ENCODE peak calls at places on chromosomes 2 and 18, in five cellular contexts. J, F, N, D and S are unnamed samples.

GRCh38 chr2:38720613-38721241 is 30.4 kb downstream of the SRSF7 start:
- DNase-seq in N (peak; percentile 27), D (no peak), J (peak; percentile 70), F (peak; percentile 98), S (no peak)

GRCh38 chr2:38315707-38316333 is 61.3 kb downstream of the ATL2 start:
- DNase-seq in F (peak; percentile 59), J (no peak), D (peak; percentile 54), N (no peak), S (no peak)

GRCh38 chr2:217908544-217908943 is 94.3 kb downstream of the TNS1 start:
- DNase-seq in N (no peak), D (no peak), J (no peak), F (no peak), S (no peak)

GRCh38 chr18:50275503-50276036 is 5.8 kb downstream of the MBD1 start:
- DNase-seq in N (no peak), F (no peak), J (no peak), D (no peak), S (no peak)

GRCh38 chr2:190503088-190503487 is 31.4 kb downstream of the NEMP2 start:
- DNase-seq in F (no peak), J (no peak), N (no peak), D (no peak), S (no peak)

GRCh38 chr2:226875438-226876225 is 39.8 kb downstream of the RHBDD1 start:
- DNase-seq in F (no peak), N (no peak), J (no peak), D (no peak), S (no peak)

GRCh38 chr2:238022594-238023157 is 38.1 kb upstream of the SCLY start:
- DNase-seq in F (no peak), J (no peak), N (no peak), D (no peak), S (no peak)

GRCh38 chr2:145380436-145381017 is 860.6 kb upstream of the ZEB2 start:
- DNase-seq in J (no peak), F (peak; percentile 71), D (no peak), N (no peak), S (no peak)

GRCh38 chr2:29698216-29698615 is 223.2 kb downstream of the ALK start:
- DNase-seq in D (no peak), F (no peak), N (no peak), J (no peak), S (no peak)

GRCh38 chr2:152171733-152172132 is 3.8 kb downstream of the STAM2 start:
- DNase-seq in D (no peak), F (no peak), N (no peak), J (no peak), S (no peak)

DNA sequence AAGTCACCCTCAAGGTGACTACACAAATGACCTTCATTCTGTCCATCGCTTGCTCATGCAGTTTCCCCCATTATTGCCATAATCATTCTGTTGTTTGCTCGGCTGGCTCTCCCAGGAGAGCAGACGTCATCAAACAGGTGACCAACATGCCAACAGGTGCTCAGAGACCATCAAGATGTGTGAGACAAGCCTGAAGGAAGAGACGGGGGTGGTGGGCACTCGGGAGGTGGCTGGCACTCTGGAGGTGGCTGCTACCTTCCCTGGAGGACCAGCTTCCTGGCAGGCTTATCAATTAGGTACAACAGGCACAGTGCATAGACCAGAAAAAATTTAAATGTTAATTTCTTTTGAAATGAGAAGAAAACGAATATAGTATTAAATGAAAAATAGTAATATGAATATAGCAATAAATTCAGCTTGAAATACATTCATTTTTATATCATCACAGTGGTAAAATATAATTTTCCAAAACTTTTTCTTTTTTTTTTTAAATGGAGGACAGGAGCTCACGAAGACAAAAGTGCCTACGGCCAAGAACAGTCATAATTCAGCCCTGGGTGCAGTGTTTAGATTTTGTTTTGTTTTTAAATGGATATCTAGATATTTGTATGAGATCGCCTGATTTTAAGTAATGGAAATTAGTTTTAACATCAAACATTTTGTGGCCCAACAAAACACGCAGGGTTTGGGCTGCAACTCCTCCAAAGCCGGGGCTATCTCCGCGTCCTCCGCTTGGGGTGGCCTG is 16.9 kb upstream of the HAAO start:
- DNase-seq in J (peak; percentile 20), F (no peak), N (no peak), D (no peak), S (no peak)
- TF ChIP-seq CTCF in J (no peak), F (no peak), N (peak; percentile 21), D (no peak), S (no peak)

GRCh38 chr2:66445076-66445724 is 10.3 kb downstream of the MEIS1 start:
- DNase-seq in J (peak; percentile 25), N (no peak), F (no peak), D (peak; percentile 78), S (no peak)
- TF ChIP-seq CTCF in J (no peak), N (no peak), F (peak; percentile 24), D (peak; percentile 29), S (peak; percentile 37)

GRCh38 chr2:74551942-74552913 is 1.5 kb downstream of the LOXL3 start:
- DNase-seq in D (no peak), J (no peak), F (no peak), N (no peak), S (no peak)

GRCh38 chr2:74555610-74556103 is 1.1 kb downstream of the DOK1 start:
- DNase-seq in J (no peak), N (no peak), F (no peak), D (no peak), S (no peak)

GRCh38 chr2:74552914-74553811 is 579 bp downstream of the LOXL3 start:
- DNase-seq in J (no peak), F (no peak), N (peak; percentile 42), D (peak; percentile 76), S (no peak)

GRCh38 chr2:74554821-74555531 is 456 bp downstream of the DOK1 start:
- DNase-seq in D (peak; percentile 79), N (no peak), J (peak; percentile 43), F (peak; percentile 27), S (peak; percentile 44)

DNA sequence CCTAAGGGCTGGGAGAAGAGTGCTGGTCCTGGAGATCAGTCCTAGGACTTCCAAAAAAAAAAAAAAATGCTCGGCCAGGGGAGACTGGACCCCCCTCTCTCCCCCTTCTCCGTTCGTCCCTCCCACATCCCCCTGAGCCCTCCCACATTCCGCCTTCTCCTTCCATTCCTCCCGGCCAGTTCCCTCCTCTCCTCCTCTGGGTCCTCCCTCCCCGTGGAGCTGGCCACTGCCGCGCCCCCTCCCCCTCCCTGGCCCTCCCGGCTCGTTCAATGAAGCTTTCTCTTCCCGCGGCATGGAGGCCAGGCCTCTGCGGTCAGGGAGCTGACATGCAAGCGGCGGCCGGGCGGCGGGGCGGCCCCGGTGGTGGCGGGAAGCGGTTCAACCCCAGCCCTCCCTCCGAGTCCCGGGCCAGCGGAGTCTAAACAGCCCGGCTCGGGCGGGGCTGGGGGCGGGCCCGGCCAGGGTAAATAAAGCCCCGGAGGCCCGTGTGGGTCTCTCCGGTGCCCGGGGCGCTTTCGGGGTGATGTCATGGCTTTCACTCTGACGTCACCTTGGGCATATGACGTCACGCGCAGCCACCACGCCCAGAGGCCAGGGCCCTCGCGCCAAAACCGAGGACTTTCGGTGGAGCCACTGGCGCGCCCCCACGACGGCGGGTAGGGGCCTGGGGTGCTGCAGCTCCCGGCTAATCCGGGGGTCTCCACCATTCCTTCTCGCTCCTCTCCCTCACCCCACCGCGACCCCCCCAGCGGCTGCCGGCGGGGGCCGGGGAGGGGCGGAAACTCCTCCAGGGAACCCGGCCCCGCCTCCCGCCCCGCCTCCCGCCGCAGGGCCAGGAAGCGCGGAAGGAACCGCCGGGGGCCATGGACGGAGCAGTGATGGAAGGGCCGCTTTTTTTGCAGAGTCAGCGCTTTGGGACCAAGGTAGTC is at the start of the genes DOK1 and LOXL3:
- DNase-seq in J (peak; percentile 89), N (peak; percentile 77), D (peak; percentile 96), F (peak; percentile 88), S (peak; percentile 82)
- TF ChIP-seq CTCF in J (no peak), N (no peak), D (no peak), F (no peak), S (no peak)

GRCh38 chr2:215409331-215410127 is 26.3 kb downstream of the FN1 start:
- DNase-seq in N (no peak), D (no peak), J (no peak), F (peak; percentile 57), S (no peak)

GRCh38 chr2:215413484-215413777 is 22.4 kb downstream of the FN1 start:
- DNase-seq in F (no peak), N (no peak), J (no peak), D (no peak), S (no peak)

GRCh38 chr2:215411941-215412743 is 23.7 kb downstream of the FN1 start:
- DNase-seq in F (no peak), N (no peak), J (no peak), D (no peak), S (no peak)

GRCh38 chr2:215413974-215414373 is 21.9 kb downstream of the FN1 start:
- DNase-seq in F (no peak), N (no peak), D (no peak), J (no peak), S (no peak)

DNA sequence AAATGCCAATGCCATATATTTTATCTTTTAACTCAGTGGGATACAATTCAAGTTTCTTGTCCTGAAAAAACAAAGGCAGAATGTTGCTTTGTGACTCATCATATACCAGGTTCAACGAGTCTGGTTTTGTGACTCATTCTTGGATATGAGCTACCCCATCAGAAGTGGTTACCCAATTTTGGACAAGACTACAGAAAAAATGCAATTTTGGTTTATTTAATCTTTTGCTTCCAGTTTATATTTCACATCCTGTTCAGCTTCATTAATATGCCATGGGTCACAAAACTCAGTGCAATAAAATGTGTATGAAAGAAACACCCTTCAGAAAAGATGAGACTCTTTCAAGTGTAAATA is 25.0 kb downstream of the FN1 start:
- DNase-seq in F (peak; percentile 98), D (no peak), N (no peak), J (no peak), S (no peak)
- TF ChIP-seq CTCF in F (no peak), D (no peak), N (no peak), J (no peak), S (no peak)